ENCODE peak calls at places on chromosomes 13 and 19, in ten cellular contexts. One of them, this sample, is unnamed.

GRCh38 chr19:42066075-42066754 is 3.8 kb downstream of the GRIK5 start:
- DNase-seq in CD8-positive, alpha-beta T cell: no peak
- DNase-seq in endodermal cell: peak; percentile 81
- DNase-seq in fibroblast of lung: peak; percentile 26
- DNase-seq in CD4-positive, alpha-beta memory T cell: no peak
- DNase-seq in left ventricle myocardium inferior: no peak
- DNase-seq in GM12878: no peak
- DNase-seq in spleen: no peak
- DNase-seq in psoas muscle: no peak
- DNase-seq in heart right ventricle: no peak
- DNase-seq in this sample: peak; percentile 46

GRCh38 chr13:89455741-89456140 is 1784.6 kb downstream of the SLITRK5 start:
- DNase-seq in left ventricle myocardium inferior: no peak
- DNase-seq in CD8-positive, alpha-beta T cell: no peak
- DNase-seq in GM12878: no peak
- DNase-seq in spleen: no peak
- DNase-seq in psoas muscle: no peak
- DNase-seq in heart right ventricle: no peak
- DNase-seq in endodermal cell: no peak
- DNase-seq in CD4-positive, alpha-beta memory T cell: no peak
- DNase-seq in fibroblast of lung: peak; percentile 51
- DNase-seq in this sample: no peak

GRCh38 chr19:2360876-2361232 is 789 bp downstream of the TMPRSS9 start:
- DNase-seq in psoas muscle: no peak
- DNase-seq in fibroblast of lung: no peak
- DNase-seq in left ventricle myocardium inferior: no peak
- DNase-seq in heart right ventricle: no peak
- DNase-seq in GM12878: no peak
- DNase-seq in CD4-positive, alpha-beta memory T cell: no peak
- DNase-seq in spleen: no peak
- DNase-seq in endodermal cell: no peak
- DNase-seq in CD8-positive, alpha-beta T cell: no peak
- DNase-seq in this sample: no peak

GRCh38 chr13:77325371-77325941 is 1.4 kb downstream of the MYCBP2 start:
- DNase-seq in psoas muscle: no peak
- DNase-seq in left ventricle myocardium inferior: no peak
- DNase-seq in fibroblast of lung: peak; percentile 6
- DNase-seq in endodermal cell: no peak
- DNase-seq in CD8-positive, alpha-beta T cell: no peak
- DNase-seq in spleen: no peak
- DNase-seq in heart right ventricle: no peak
- DNase-seq in GM12878: no peak
- DNase-seq in CD4-positive, alpha-beta memory T cell: peak; percentile 49
- DNase-seq in this sample: no peak

GRCh38 chr19:36489920-36490415 is 607 bp upstream of the ZNF566 start:
- DNase-seq in CD8-positive, alpha-beta T cell: no peak
- DNase-seq in CD4-positive, alpha-beta memory T cell: no peak
- DNase-seq in heart right ventricle: no peak
- DNase-seq in fibroblast of lung: peak; percentile 96
- DNase-seq in endodermal cell: peak; percentile 95
- DNase-seq in GM12878: peak; percentile 73
- DNase-seq in spleen: peak; percentile 90
- DNase-seq in psoas muscle: no peak
- DNase-seq in left ventricle myocardium inferior: peak; percentile 80
- DNase-seq in this sample: peak; percentile 85

GRCh38 chr19:12695997-12696365 is 450 bp downstream of the FBXW9 start:
- DNase-seq in CD4-positive, alpha-beta memory T cell: no peak
- DNase-seq in CD8-positive, alpha-beta T cell: no peak
- DNase-seq in heart right ventricle: no peak
- DNase-seq in GM12878: no peak
- DNase-seq in fibroblast of lung: no peak
- DNase-seq in psoas muscle: no peak
- DNase-seq in left ventricle myocardium inferior: no peak
- DNase-seq in spleen: no peak
- DNase-seq in endodermal cell: no peak
- DNase-seq in this sample: no peak

GRCh38 chr19:861756-862528 is 2.5 kb downstream of the CFD start:
- DNase-seq in CD8-positive, alpha-beta T cell: peak; percentile 47
- DNase-seq in psoas muscle: no peak
- DNase-seq in left ventricle myocardium inferior: no peak
- DNase-seq in GM12878: no peak
- DNase-seq in CD4-positive, alpha-beta memory T cell: peak; percentile 50
- DNase-seq in spleen: peak; percentile 88
- DNase-seq in fibroblast of lung: no peak
- DNase-seq in endodermal cell: peak; percentile 97
- DNase-seq in heart right ventricle: no peak
- DNase-seq in this sample: peak; percentile 56

GRCh38 chr13:33372251-33372919 is 86.8 kb upstream of the STARD13 start:
- DNase-seq in psoas muscle: no peak
- DNase-seq in spleen: no peak
- DNase-seq in endodermal cell: no peak
- DNase-seq in left ventricle myocardium inferior: no peak
- DNase-seq in CD4-positive, alpha-beta memory T cell: no peak
- DNase-seq in heart right ventricle: no peak
- DNase-seq in CD8-positive, alpha-beta T cell: no peak
- DNase-seq in GM12878: no peak
- DNase-seq in fibroblast of lung: no peak
- DNase-seq in this sample: no peak

GRCh38 chr13:43364210-43365041 is 341.0 kb downstream of the DNAJC15 start:
- DNase-seq in fibroblast of lung: peak; percentile 90
- DNase-seq in CD4-positive, alpha-beta memory T cell: no peak
- DNase-seq in spleen: no peak
- DNase-seq in heart right ventricle: peak; percentile 31
- DNase-seq in left ventricle myocardium inferior: no peak
- DNase-seq in endodermal cell: no peak
- DNase-seq in psoas muscle: no peak
- DNase-seq in CD8-positive, alpha-beta T cell: no peak
- DNase-seq in GM12878: no peak
- DNase-seq in this sample: no peak

GRCh38 chr13:38872693-38873092 is 117.9 kb downstream of the STOML3 start:
- DNase-seq in left ventricle myocardium inferior: no peak
- DNase-seq in GM12878: no peak
- DNase-seq in CD8-positive, alpha-beta T cell: no peak
- DNase-seq in CD4-positive, alpha-beta memory T cell: peak; percentile 18
- DNase-seq in heart right ventricle: peak; percentile 24
- DNase-seq in spleen: no peak
- DNase-seq in psoas muscle: peak; percentile 25
- DNase-seq in fibroblast of lung: peak; percentile 36
- DNase-seq in endodermal cell: peak; percentile 88
- DNase-seq in this sample: peak; percentile 50

GRCh38 chr19:17088552-17088951 is 13.0 kb downstream of the MYO9B start:
- DNase-seq in CD8-positive, alpha-beta T cell: no peak
- DNase-seq in left ventricle myocardium inferior: no peak
- DNase-seq in heart right ventricle: no peak
- DNase-seq in GM12878: no peak
- DNase-seq in CD4-positive, alpha-beta memory T cell: no peak
- DNase-seq in psoas muscle: no peak
- DNase-seq in fibroblast of lung: no peak
- DNase-seq in spleen: no peak
- DNase-seq in endodermal cell: no peak
- DNase-seq in this sample: no peak
- H3K4me1 ChIP-seq in CD8-positive, alpha-beta T cell: peaks cover 34% of the 10 kb centered on the region
- H3K4me1 ChIP-seq in left ventricle myocardium inferior: peaks cover 31% of the 10 kb centered on the region
- H3K4me1 ChIP-seq in heart right ventricle: peaks cover 28% of the 10 kb centered on the region
- H3K4me1 ChIP-seq in GM12878: peaks cover 31% of the 10 kb centered on the region
- H3K4me1 ChIP-seq in CD4-positive, alpha-beta memory T cell: peaks cover 38% of the 10 kb centered on the region
- H3K4me1 ChIP-seq in psoas muscle: no peaks in the 10 kb centered on the region
- H3K4me1 ChIP-seq in fibroblast of lung: peaks cover 23% of the 10 kb centered on the region
- H3K4me1 ChIP-seq in spleen: peaks cover 50% of the 10 kb centered on the region
- H3K4me1 ChIP-seq in endodermal cell: no peaks in the 10 kb centered on the region
- H3K4me1 ChIP-seq in this sample: no peaks in the 10 kb centered on the region

GRCh38 chr19:34431681-34432402 is 3.7 kb downstream of the UBA2 start:
- DNase-seq in fibroblast of lung: no peak
- DNase-seq in psoas muscle: no peak
- DNase-seq in endodermal cell: no peak
- DNase-seq in GM12878: no peak
- DNase-seq in heart right ventricle: no peak
- DNase-seq in spleen: no peak
- DNase-seq in CD4-positive, alpha-beta memory T cell: no peak
- DNase-seq in left ventricle myocardium inferior: no peak
- DNase-seq in CD8-positive, alpha-beta T cell: no peak
- DNase-seq in this sample: no peak
- H3K36me3 ChIP-seq in fibroblast of lung: peaks cover 3% of the 10 kb centered on the region
- H3K36me3 ChIP-seq in psoas muscle: no peaks in the 10 kb centered on the region
- H3K36me3 ChIP-seq in endodermal cell: peaks cover 58% of the 10 kb centered on the region
- H3K36me3 ChIP-seq in GM12878: peaks cover 3% of the 10 kb centered on the region
- H3K36me3 ChIP-seq in heart right ventricle: peaks cover 61% of the 10 kb centered on the region
- H3K36me3 ChIP-seq in spleen: peaks cover 55% of the 10 kb centered on the region
- H3K36me3 ChIP-seq in CD4-positive, alpha-beta memory T cell: peaks cover 32% of the 10 kb centered on the region
- H3K36me3 ChIP-seq in left ventricle myocardium inferior: peaks cover 38% of the 10 kb centered on the region
- H3K36me3 ChIP-seq in CD8-positive, alpha-beta T cell: peaks cover 20% of the 10 kb centered on the region
- H3K36me3 ChIP-seq in this sample: peaks cover 65% of the 10 kb centered on the region

DNA sequence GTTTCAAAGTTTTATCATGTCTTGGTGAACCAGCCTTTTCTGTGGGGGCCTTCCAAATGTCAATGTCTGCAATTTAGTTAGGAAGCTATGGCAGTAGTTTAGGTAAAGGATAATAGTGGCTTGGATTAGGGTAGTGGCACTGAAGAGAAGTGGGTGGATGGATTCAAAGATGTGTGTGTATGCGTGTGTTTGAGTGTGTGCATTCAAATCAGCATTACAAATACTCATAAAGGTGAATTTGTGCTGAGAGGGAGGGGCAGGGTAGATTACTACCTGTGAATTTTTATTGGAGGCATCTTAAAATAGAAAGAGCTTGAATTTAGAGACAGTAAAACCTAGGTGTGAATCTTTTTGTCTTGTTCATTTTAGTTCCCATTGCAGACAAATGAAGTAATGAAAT is 16.9 kb downstream of the NDFIP2 start:
- DNase-seq in GM12878: no peak
- DNase-seq in CD4-positive, alpha-beta memory T cell: no peak
- DNase-seq in CD8-positive, alpha-beta T cell: no peak
- DNase-seq in heart right ventricle: no peak
- DNase-seq in endodermal cell: no peak
- DNase-seq in fibroblast of lung: no peak
- DNase-seq in psoas muscle: no peak
- DNase-seq in left ventricle myocardium inferior: no peak
- DNase-seq in spleen: no peak
- DNase-seq in this sample: no peak
- H3K4me1 ChIP-seq in GM12878: peaks cover 4% of the 10 kb centered on the region
- H3K4me1 ChIP-seq in CD4-positive, alpha-beta memory T cell: peaks cover 13% of the 10 kb centered on the region
- H3K4me1 ChIP-seq in CD8-positive, alpha-beta T cell: peaks cover 1% of the 10 kb centered on the region
- H3K4me1 ChIP-seq in heart right ventricle: peaks cover 21% of the 10 kb centered on the region
- H3K4me1 ChIP-seq in endodermal cell: no peaks in the 10 kb centered on the region
- H3K4me1 ChIP-seq in fibroblast of lung: no peaks in the 10 kb centered on the region
- H3K4me1 ChIP-seq in psoas muscle: peaks cover 25% of the 10 kb centered on the region
- H3K4me1 ChIP-seq in left ventricle myocardium inferior: peaks cover 25% of the 10 kb centered on the region
- H3K4me1 ChIP-seq in spleen: peaks cover 1% of the 10 kb centered on the region
- H3K4me1 ChIP-seq in this sample: no peaks in the 10 kb centered on the region

DNA sequence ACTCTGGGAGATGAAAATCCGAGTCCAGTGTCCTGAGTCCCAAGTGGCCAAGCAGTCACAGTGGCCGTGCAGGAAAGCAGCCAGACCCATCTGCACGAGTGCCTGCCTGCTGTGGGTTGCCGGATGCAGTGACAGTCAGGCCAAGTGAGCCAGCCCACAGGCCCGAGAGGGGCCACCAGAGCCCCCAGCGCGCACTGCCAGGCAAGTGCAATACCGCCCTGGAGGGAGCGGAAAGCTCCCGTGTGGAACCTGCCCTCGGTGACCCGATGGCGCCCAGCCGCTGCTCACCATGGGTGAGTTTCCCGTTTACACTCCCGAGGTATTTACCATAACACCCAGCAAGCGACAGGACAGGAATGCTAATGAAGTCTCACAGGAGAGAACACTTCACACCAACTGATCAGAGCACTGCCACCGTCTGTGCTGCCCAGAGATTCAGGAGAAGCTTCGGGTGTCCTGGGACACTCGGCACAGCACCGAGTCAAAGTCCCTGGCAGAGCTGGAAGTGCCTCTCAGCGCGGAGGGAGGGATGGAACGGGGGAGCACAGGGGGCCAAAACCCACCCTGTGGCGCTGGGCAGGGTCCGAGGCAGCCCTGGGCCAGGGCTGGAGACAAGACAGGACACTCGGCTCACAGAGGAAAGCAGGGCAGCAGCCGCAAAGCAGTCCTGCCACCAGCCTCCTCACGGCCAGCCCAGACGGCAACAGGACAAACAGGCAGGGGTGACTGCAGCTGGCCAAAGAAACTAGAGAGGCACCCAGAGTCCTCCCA is 21.3 kb upstream of the TINCR start:
- DNase-seq in heart right ventricle: no peak
- DNase-seq in CD8-positive, alpha-beta T cell: no peak
- DNase-seq in left ventricle myocardium inferior: no peak
- DNase-seq in GM12878: no peak
- DNase-seq in spleen: peak; percentile 64
- DNase-seq in psoas muscle: no peak
- DNase-seq in fibroblast of lung: no peak
- DNase-seq in CD4-positive, alpha-beta memory T cell: no peak
- DNase-seq in endodermal cell: peak; percentile 75
- DNase-seq in this sample: no peak
- H3K36me3 ChIP-seq in heart right ventricle: peaks cover 80% of the 10 kb centered on the region
- H3K36me3 ChIP-seq in CD8-positive, alpha-beta T cell: peaks cover 59% of the 10 kb centered on the region
- H3K36me3 ChIP-seq in left ventricle myocardium inferior: peaks cover 81% of the 10 kb centered on the region
- H3K36me3 ChIP-seq in GM12878: peaks cover 55% of the 10 kb centered on the region
- H3K36me3 ChIP-seq in spleen: peaks cover 98% of the 10 kb centered on the region
- H3K36me3 ChIP-seq in psoas muscle: peaks cover 7% of the 10 kb centered on the region
- H3K36me3 ChIP-seq in fibroblast of lung: peaks cover 26% of the 10 kb centered on the region
- H3K36me3 ChIP-seq in CD4-positive, alpha-beta memory T cell: peaks cover 66% of the 10 kb centered on the region
- H3K36me3 ChIP-seq in endodermal cell: peaks cover 61% of the 10 kb centered on the region
- H3K36me3 ChIP-seq in this sample: peaks cover 80% of the 10 kb centered on the region

GRCh38 chr19:58558066-58558622 is at the start of gene UBE2M:
- DNase-seq in spleen: peak; percentile 95
- DNase-seq in psoas muscle: peak; percentile 62
- DNase-seq in fibroblast of lung: peak; percentile 51
- DNase-seq in endodermal cell: peak; percentile 88
- DNase-seq in heart right ventricle: peak; percentile 62
- DNase-seq in CD8-positive, alpha-beta T cell: no peak
- DNase-seq in CD4-positive, alpha-beta memory T cell: no peak
- DNase-seq in GM12878: no peak
- DNase-seq in left ventricle myocardium inferior: peak; percentile 58
- DNase-seq in this sample: peak; percentile 77
- H3K4me1 ChIP-seq in spleen: peaks cover 75% of the 10 kb centered on the region
- H3K4me1 ChIP-seq in psoas muscle: peaks cover 63% of the 10 kb centered on the region
- H3K4me1 ChIP-seq in fibroblast of lung: peaks cover 20% of the 10 kb centered on the region
- H3K4me1 ChIP-seq in endodermal cell: no peaks in the 10 kb centered on the region
- H3K4me1 ChIP-seq in heart right ventricle: peaks cover 74% of the 10 kb centered on the region
- H3K4me1 ChIP-seq in CD8-positive, alpha-beta T cell: peaks cover 60% of the 10 kb centered on the region
- H3K4me1 ChIP-seq in CD4-positive, alpha-beta memory T cell: peaks cover 77% of the 10 kb centered on the region
- H3K4me1 ChIP-seq in GM12878: peaks cover 47% of the 10 kb centered on the region
- H3K4me1 ChIP-seq in left ventricle myocardium inferior: peaks cover 88% of the 10 kb centered on the region
- H3K4me1 ChIP-seq in this sample: peaks cover 15% of the 10 kb centered on the region